ENCODE peak calls at places on chromosomes 5 and 9, in four cellular contexts. A is Panc1, C is DND-41, O is lower leg skin. G is an unnamed sample.

GRCh38 chr5:33244441-33245150 is 196.2 kb upstream of the TARS1 start:
- DNase-seq in A (no peak), C (no peak), O (no peak), G (no peak)

GRCh38 chr5:97909541-97909940 is 726.5 kb upstream of the RIOK2 start:
- DNase-seq in A (no peak), C (no peak), O (no peak), G (no peak)

GRCh38 chr9:2053883-2054845 is 39.0 kb downstream of the SMARCA2 start:
- DNase-seq in A (no peak), C (peak), O (peak), G (peak)

GRCh38 chr9:97788763-97789663 is 64.0 kb upstream of the FOXE1 start:
- DNase-seq in A (no peak), C (no peak), O (no peak), G (no peak)

GRCh38 chr9:95874989-95875304 is 544 bp upstream of the ERCC6L2 start:
- DNase-seq in A (no peak), C (peak), O (peak), G (no peak)

GRCh38 chr5:1791176-1791575 is 8.5 kb downstream of the MRPL36 start:
- DNase-seq in A (no peak), C (no peak), O (no peak), G (no peak)

GRCh38 chr5:180802325-180803180 is at the start of gene MGAT1:
- DNase-seq in A (no peak), C (peak), O (peak), G (no peak)

GRCh38 chr5:106097308-106097707 is 1573.4 kb downstream of the EFNA5 start:
- DNase-seq in A (no peak), C (no peak), O (no peak), G (no peak)

GRCh38 chr9:121779381-121780117 is 128.1 kb downstream of the DAB2IP start:
- DNase-seq in A (no peak), C (no peak), O (no peak), G (no peak)
- H3K4me3 ChIP-seq in A (no peak), C (no peak), O (no peak), G (no peak)

GRCh38 chr9:74362423-74362822 is 134.7 kb upstream of the RORB start:
- DNase-seq in A (no peak), C (no peak), O (no peak), G (no peak)
- H3K4me3 ChIP-seq in A (no peak), C (no peak), O (no peak), G (no peak)

DNA sequence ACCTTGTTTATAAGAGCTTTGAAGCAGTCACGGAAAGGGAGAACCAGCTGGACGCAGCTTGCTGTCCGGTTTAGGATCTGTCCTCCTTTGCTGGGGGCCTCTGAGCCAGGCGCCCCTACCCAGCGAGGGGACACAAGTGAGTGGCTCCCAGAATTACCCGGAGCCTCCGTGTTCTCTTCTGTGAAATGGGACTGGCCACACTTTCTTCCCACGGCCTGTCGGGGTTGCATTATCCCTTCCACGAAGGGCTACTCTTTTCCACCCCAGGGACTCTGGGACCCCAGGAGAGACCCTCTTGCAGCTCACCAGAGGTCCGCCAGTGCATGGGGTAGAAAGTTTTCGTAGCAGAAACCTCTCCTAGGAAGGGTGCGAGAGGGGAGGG is 486 bp upstream of the GBGT1 start:
- DNase-seq in A (no peak), C (no peak), O (no peak), G (no peak)
- H3K4me3 ChIP-seq in A (peak), C (no peak), O (peak), G (no peak)

GRCh38 chr5:67301285-67301904 is 104.8 kb upstream of the CD180 start:
- DNase-seq in A (peak), C (no peak), O (peak), G (no peak)

GRCh38 chr5:67297376-67297775 is 100.8 kb upstream of the CD180 start:
- DNase-seq in A (no peak), C (no peak), O (no peak), G (no peak)

GRCh38 chr5:67297802-67298532 is 101.4 kb upstream of the CD180 start:
- DNase-seq in A (no peak), C (no peak), O (no peak), G (no peak)

GRCh38 chr5:67299317-67299716 is 102.7 kb upstream of the CD180 start:
- DNase-seq in A (no peak), C (no peak), O (no peak), G (no peak)

GRCh38 chr5:67300321-67300720 is 103.7 kb upstream of the CD180 start:
- DNase-seq in A (no peak), C (no peak), O (no peak), G (no peak)
- H3K4me3 ChIP-seq in A (no peak), C (no peak), O (no peak), G (no peak)

GRCh38 chr9:4929917-4930316 is 55.2 kb upstream of the JAK2 start:
- DNase-seq in A (no peak), C (no peak), O (no peak), G (no peak)

GRCh38 chr9:4926239-4926638 is 58.8 kb upstream of the JAK2 start:
- DNase-seq in A (no peak), C (no peak), O (no peak), G (no peak)

GRCh38 chr9:4927043-4927471 is 58.0 kb upstream of the JAK2 start:
- DNase-seq in A (no peak), C (no peak), O (no peak), G (no peak)

GRCh38 chr9:4923580-4924544 is 61.2 kb upstream of the JAK2 start:
- DNase-seq in A (no peak), C (no peak), O (no peak), G (peak)

DNA sequence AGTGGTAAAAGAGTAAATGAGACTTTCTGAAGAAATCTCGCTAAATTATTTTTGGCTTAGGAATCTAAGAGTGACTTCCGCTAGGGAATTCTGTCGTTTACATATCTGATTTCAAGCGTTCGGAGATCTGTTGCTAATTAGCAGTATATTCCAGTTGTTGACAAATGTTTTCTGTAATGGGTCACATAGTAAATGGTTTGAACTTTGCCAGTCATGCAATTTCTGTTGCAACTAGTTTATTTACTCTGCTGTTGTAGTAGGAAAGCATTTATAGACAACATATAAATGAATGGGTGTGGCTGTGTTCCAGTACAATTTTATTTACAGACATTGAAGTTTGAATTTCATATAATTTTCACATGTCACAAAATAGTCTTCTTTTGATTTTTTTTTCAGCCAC is 57.4 kb upstream of the JAK2 start:
- DNase-seq in A (no peak), C (no peak), O (no peak), G (no peak)
- H3K4me3 ChIP-seq in A (no peak), C (no peak), O (no peak), G (no peak)

DNA sequence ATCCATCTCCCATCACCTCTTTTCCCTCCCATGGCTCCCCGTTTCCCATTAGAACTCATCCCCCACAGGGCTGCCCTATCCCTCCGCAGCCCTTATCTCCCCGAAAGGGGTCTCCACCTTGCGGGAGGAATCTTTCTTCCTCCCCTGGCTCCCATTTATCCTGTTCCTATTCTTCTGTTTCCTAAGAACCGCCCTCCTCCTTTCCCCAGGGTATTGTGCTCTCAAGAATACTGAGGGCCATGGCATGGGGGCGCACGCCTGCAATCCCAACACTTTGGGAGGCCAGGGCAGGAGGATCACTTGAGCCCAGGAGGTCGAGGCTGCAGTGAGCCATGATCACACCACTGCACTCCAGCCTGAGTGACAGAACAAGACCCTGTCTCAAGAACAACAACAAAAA is 665 bp downstream of the CD72 start:
- DNase-seq in A (no peak), C (no peak), O (no peak), G (no peak)
- H3K4me3 ChIP-seq in A (peak), C (no peak), O (no peak), G (no peak)

GRCh38 chr5:128536229-128536860 is 1.7 kb downstream of the FBN2 start:
- DNase-seq in A (no peak), C (no peak), O (no peak), G (no peak)
- H3K4me3 ChIP-seq in A (no peak), C (no peak), O (no peak), G (no peak)

DNA sequence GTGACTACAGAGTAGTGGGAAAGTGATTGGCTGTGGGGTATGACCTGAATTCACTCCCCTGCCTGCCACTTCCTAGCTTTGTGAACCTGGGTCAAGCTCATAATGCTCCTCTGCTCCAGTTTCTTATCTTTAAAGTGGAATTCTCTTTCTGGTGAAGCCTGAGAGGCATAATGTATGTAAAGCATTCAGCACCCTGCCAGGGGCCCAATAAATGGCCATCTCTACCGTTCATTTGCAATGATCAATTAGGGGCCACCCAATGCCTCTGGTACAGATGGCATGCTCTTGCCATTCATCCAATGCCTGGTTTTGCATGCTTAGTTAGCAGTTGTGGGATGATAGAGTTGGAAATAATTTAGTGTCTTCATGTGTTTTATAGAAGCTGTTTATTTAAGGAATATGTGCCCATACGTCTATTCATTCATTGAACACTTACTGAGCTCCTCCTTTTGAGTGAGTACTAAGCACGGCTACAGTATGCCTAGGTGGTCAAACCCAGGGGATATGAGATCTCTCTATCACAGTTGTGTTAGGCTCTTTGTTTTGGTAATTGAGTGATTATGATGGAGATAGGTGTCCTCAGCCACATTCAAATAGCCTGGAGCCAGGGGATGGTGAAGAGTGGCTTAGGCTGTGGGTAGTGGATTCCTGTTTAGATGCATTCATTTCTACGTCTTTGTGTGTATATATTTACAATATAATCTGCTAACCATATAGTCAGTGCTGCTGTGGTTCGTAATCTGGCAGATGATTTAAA is 15.3 kb downstream of the ZNF462 start:
- DNase-seq in A (no peak), C (no peak), O (no peak), G (no peak)
- H3K4me3 ChIP-seq in A (no peak), C (no peak), O (no peak), G (no peak)

GRCh38 chr5:23459214-23459613 is 48.2 kb upstream of the PRDM9 start:
- DNase-seq in A (no peak), C (no peak), O (no peak), G (no peak)
- H3K4me3 ChIP-seq in A (no peak), C (no peak), O (no peak), G (no peak)